ENCODE peak calls at places on chromosomes 16 and 17, in five cellular contexts. B, M, H, N and F are unnamed samples.

GRCh38 chr17:55466671-55467070 is 44.6 kb downstream of the SMIM36 start:
- DNase-seq in B (no peak), H (peak), N (no peak), M (no peak), F (no peak)

GRCh38 chr17:82674656-82675475 is 23.6 kb downstream of the RAB40B start:
- DNase-seq in B (no peak), H (no peak), N (no peak), M (peak), F (no peak)

GRCh38 chr17:35314415-35315216 is 58.8 kb downstream of the SLFN11 start:
- DNase-seq in M (no peak), H (peak), B (no peak), N (no peak), F (no peak)

GRCh38 chr17:6067060-6067459 is 3.1 kb upstream of the WSCD1 start:
- DNase-seq in B (no peak), M (no peak), N (no peak), H (no peak), F (no peak)

GRCh38 chr17:83143817-83144231 is 64.4 kb downstream of the METRNL start:
- DNase-seq in M (no peak), H (no peak), N (no peak), B (no peak), F (no peak)

GRCh38 chr16:48125888-48126287 is 29.9 kb downstream of the ABCC12 start:
- DNase-seq in B (no peak), M (no peak), H (no peak), N (no peak), F (no peak)

GRCh38 chr16:46970089-46970488 is 3.4 kb downstream of the DNAJA2 start:
- DNase-seq in N (no peak), B (no peak), M (peak), H (no peak), F (no peak)

GRCh38 chr17:1880851-1881630 is 51.2 kb downstream of the RPA1 start:
- DNase-seq in B (no peak), H (no peak), M (no peak), N (peak), F (no peak)

GRCh38 chr16:56961851-56962281 is at the start of gene CETP:
- DNase-seq in H (no peak), N (no peak), M (no peak), B (no peak), F (no peak)

GRCh38 chr17:6187836-6188235 is 117.7 kb downstream of the WSCD1 start:
- DNase-seq in M (no peak), N (no peak), H (no peak), B (no peak), F (no peak)

GRCh38 chr16:50298591-50299507 is 32.5 kb downstream of the ADCY7 start:
- DNase-seq in N (no peak), H (peak), B (no peak), M (no peak), F (no peak)

GRCh38 chr16:29901607-29901945 is 1.3 kb downstream of the ASPHD1 start:
- DNase-seq in B (no peak), M (no peak), H (no peak), N (no peak), F (no peak)

GRCh38 chr17:4247361-4247980 is 16.3 kb downstream of the ANKFY1 start:
- DNase-seq in B (no peak), H (no peak), N (no peak), M (no peak), F (no peak)

GRCh38 chr17:5210853-5211252 is 19.2 kb upstream of the ZNF594 start:
- DNase-seq in M (no peak), N (no peak), B (no peak), H (no peak), F (no peak)

GRCh38 chr17:82152556-82153294 is 54.7 kb upstream of the FASN start:
- DNase-seq in H (no peak), B (no peak), N (no peak), M (peak), F (no peak)

GRCh38 chr16:81654346-81654745 is 124.7 kb upstream of the PLCG2 start:
- DNase-seq in N (no peak), B (no peak), M (no peak), H (no peak), F (no peak)

GRCh38 chr17:16513858-16514257 is 21.9 kb upstream of the LRRC75A start:
- DNase-seq in M (no peak), H (no peak), B (no peak), N (no peak), F (no peak)

GRCh38 chr17:18235743-18236256 is 10.4 kb downstream of the LLGL1 start:
- DNase-seq in N (peak), H (no peak), M (peak), B (peak), F (no peak)

GRCh38 chr17:3804503-3804931 is 3.5 kb upstream of the ITGAE start:
- DNase-seq in M (no peak), H (peak), B (no peak), N (no peak), F (no peak)

GRCh38 chr17:45940826-45941225 is 46.5 kb downstream of the MAPT start:
- DNase-seq in B (no peak), N (no peak), M (peak), H (no peak), F (no peak)

GRCh38 chr16:48629016-48629415 is 19.0 kb upstream of the N4BP1 start:
- DNase-seq in B (no peak), H (no peak), M (no peak), N (no peak), F (no peak)

GRCh38 chr16:16036359-16036792 is 87.0 kb downstream of the ABCC1 start:
- DNase-seq in N (no peak), B (no peak), M (no peak), H (no peak), F (no peak)

GRCh38 chr17:2292100-2292499 is 11.5 kb downstream of the SMG6 start:
- DNase-seq in H (no peak), N (peak), M (no peak), B (no peak), F (no peak)

GRCh38 chr16:56783332-56783731 is 53.4 kb downstream of the NUP93 start:
- DNase-seq in M (no peak), B (no peak), H (no peak), N (no peak), F (no peak)

DNA sequence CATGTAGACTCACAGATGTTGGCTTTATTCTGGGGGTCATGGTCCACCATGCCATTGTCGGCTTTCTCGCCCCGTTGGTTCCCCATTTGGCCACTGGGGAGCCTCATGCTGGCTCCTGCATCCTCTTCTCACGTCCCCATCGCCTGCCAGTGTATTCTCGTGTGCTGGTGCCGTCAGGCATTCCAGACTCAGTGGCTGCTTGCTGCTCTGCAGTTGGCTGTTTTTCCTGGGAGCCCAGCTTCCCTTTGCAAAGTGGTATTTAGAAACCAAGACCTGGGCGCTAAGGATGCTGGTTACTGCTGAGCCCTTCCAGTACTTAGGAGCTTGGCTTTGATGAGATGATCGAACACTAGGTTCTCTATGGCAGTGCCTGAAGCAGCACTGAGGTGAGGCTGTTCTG is 19.1 kb downstream of the CRAMP1 start:
- DNase-seq in N (no peak), M (no peak), B (no peak), H (no peak), F (no peak)
- TF ChIP-seq CTCF in N (no peak), M (no peak), B (no peak), H (no peak), F (no peak)

GRCh38 chr17:48011405-48012150 is 26.0 kb downstream of the COPZ2 start:
- DNase-seq in B (peak), H (no peak), M (no peak), N (peak), F (no peak)

GRCh38 chr17:48013876-48014602 is 23.6 kb downstream of the COPZ2 start:
- DNase-seq in B (no peak), M (no peak), N (no peak), H (no peak), F (no peak)

GRCh38 chr17:48010193-48010592 is 27.4 kb downstream of the COPZ2 start:
- DNase-seq in N (no peak), H (no peak), B (no peak), M (no peak), F (no peak)

GRCh38 chr17:48014603-48015037 is 23.0 kb downstream of the COPZ2 start:
- DNase-seq in H (no peak), N (no peak), M (no peak), B (no peak), F (no peak)

DNA sequence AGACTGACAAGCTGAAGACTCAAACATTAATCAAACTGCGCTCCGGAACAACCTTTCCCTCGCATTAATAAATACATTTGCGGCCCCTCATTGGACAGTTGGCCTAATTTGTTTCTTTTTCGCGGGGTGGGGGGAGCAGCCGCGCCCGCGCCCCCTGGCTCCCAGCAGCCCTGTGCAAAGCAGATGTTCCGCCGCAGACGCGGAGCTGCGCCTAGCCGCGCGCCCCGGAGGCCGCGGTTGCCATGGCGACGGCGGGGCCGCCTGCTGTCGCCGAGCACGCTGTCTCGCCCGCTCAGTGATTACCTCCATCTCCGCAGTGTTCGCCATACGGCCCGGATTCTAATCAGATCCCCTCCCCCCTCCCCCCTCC is 25.5 kb downstream of the COPZ2 start:
- DNase-seq in M (peak), N (peak), H (peak), B (peak), F (peak)
- TF ChIP-seq CTCF in M (no peak), N (no peak), H (no peak), B (no peak), F (no peak)

GRCh38 chr16:69395859-69396186 is 10.0 kb upstream of the TERF2 start:
- DNase-seq in N (no peak), H (no peak), B (no peak), M (no peak), F (no peak)
- TF ChIP-seq CTCF in N (no peak), H (no peak), B (no peak), M (no peak), F (no peak)

DNA sequence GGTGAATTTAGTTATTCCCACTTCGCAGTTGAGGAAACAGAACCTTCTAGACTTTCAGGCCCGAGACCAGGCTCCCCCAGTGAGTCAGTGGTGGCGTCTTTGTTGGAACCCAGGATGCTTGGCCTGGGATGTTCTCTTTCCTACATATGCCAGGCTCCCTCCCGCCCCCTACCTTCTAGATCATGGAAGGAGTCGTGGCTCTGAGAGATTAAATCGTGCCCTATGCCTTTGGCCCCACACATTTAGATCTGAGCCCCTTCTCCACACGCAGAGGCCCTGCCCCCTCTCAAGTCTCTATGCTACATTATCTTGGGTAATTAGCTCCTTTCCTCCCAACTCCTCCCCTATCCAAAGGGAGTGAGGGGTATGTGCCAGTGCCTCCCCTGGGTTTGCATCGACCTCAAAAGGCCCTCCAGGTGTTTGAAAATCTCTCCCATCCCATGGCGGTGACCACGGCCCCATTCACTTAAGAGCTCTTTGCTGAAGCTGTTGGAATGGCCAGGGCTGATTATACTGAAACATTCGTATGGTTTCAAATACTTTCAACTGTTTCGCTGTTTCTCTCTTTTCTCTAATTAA is 3.0 kb downstream of the NGFR start:
- DNase-seq in B (no peak), N (no peak), H (no peak), M (no peak), F (no peak)
- TF ChIP-seq CTCF in B (no peak), N (no peak), H (no peak), M (no peak), F (no peak)

GRCh38 chr16:3171855-3172593 is 16.0 kb upstream of the OR1F1 start:
- DNase-seq in H (peak), N (peak), B (peak), M (no peak), F (no peak)

GRCh38 chr16:3174618-3175148 is 13.3 kb upstream of the OR1F1 start:
- DNase-seq in M (no peak), B (no peak), N (no peak), H (no peak), F (no peak)

GRCh38 chr16:3175157-3176153 is 12.5 kb upstream of the OR1F1 start:
- DNase-seq in M (no peak), H (peak), N (no peak), B (peak), F (no peak)

GRCh38 chr16:3171181-3171854 is 16.7 kb upstream of the OR1F1 start:
- DNase-seq in M (no peak), H (no peak), N (no peak), B (peak), F (no peak)

GRCh38 chr16:3173892-3174617 is 13.9 kb upstream of the OR1F1 start:
- DNase-seq in B (peak), N (no peak), M (no peak), H (peak), F (no peak)
- TF ChIP-seq CTCF in B (peak), N (peak), M (no peak), H (peak), F (no peak)

GRCh38 chr17:75940727-75941441 is at the start of gene FBF1:
- DNase-seq in M (peak), N (peak), H (peak), B (peak), F (peak)
- TF ChIP-seq CTCF in M (no peak), N (no peak), H (no peak), B (no peak), F (no peak)